ENCODE peak calls at places on chromosomes 12 and 14, in nine cellular contexts. T is pancreas; Z is AG04450; L is transverse colon; J is CD4-positive, alpha-beta memory T cell; O is suprapubic skin; D is GM23338; V is CD4-positive, alpha-beta T cell; G is dorsolateral prefrontal cortex. X is an unnamed sample.

GRCh38 chr14:73764406-73764805 is 50.2 kb upstream of the PNMA1 start:
- DNase-seq in V (no peak), D (no peak), L (peak; percentile 46), J (no peak), G (no peak), T (no peak), O (no peak), Z (no peak), X (no peak)

GRCh38 chr14:37147310-37147875 is 25.0 kb downstream of the SLC25A21 start:
- DNase-seq in G (no peak), L (no peak), D (no peak), V (no peak), T (no peak), O (no peak), Z (no peak), J (no peak), X (no peak)

GRCh38 chr14:64569108-64570045 is 19.6 kb downstream of the PPP1R36 start:
- DNase-seq in D (peak; percentile 19), L (peak; percentile 26), Z (no peak), T (no peak), O (no peak), J (no peak), G (peak; percentile 65), V (no peak), X (peak; percentile 12)

GRCh38 chr14:68718033-68718725 is 74.7 kb downstream of the ZFP36L1 start:
- DNase-seq in L (no peak), T (peak; percentile 11), O (no peak), J (no peak), G (no peak), V (no peak), Z (no peak), D (peak; percentile 53), X (no peak)

GRCh38 chr12:56941299-56942017 is 7.2 kb upstream of the SDR9C7 start:
- DNase-seq in J (no peak), T (no peak), V (no peak), G (peak; percentile 59), D (no peak), Z (no peak), L (no peak), O (no peak), X (no peak)

GRCh38 chr14:64012720-64013119 is 159.9 kb downstream of the SYNE2 start:
- DNase-seq in G (no peak), D (no peak), V (no peak), T (no peak), O (no peak), Z (no peak), J (no peak), L (no peak), X (no peak)

GRCh38 chr14:34237098-34237497 is 224.9 kb downstream of the SPTSSA start:
- DNase-seq in L (no peak), D (no peak), V (no peak), J (no peak), O (no peak), Z (no peak), G (no peak), T (no peak), X (no peak)

GRCh38 chr12:6927999-6928702 is 392 bp downstream of the ATN1 start:
- DNase-seq in Z (no peak), G (no peak), J (no peak), O (no peak), L (no peak), V (no peak), T (no peak), D (peak; percentile 47), X (peak; percentile 34)

GRCh38 chr14:75648066-75648838 is 12.4 kb downstream of the ERG28 start:
- DNase-seq in J (no peak), L (no peak), G (no peak), O (no peak), T (peak; percentile 77), D (no peak), V (no peak), Z (peak; percentile 94), X (no peak)

GRCh38 chr14:22483863-22484593 is 105.0 kb downstream of the DAD1 start:
- DNase-seq in Z (no peak), L (no peak), J (no peak), V (no peak), T (no peak), O (no peak), D (no peak), G (no peak), X (no peak)

GRCh38 chr14:91872011-91872476 is 4.7 kb upstream of the TC2N start:
- DNase-seq in J (peak; percentile 25), V (peak; percentile 56), O (no peak), D (no peak), G (no peak), T (peak; percentile 79), Z (no peak), L (no peak), X (no peak)

GRCh38 chr12:17954788-17955187 is 135.2 kb downstream of the RERGL start:
- DNase-seq in T (no peak), J (no peak), V (no peak), O (no peak), D (peak; percentile 8), L (no peak), Z (no peak), G (no peak), X (no peak)

GRCh38 chr14:99626041-99626648 is 18.8 kb upstream of the HHIPL1 start:
- DNase-seq in G (no peak), O (no peak), L (no peak), J (no peak), D (no peak), V (no peak), T (no peak), Z (no peak), X (no peak)

GRCh38 chr12:102369876-102370275 is 110.5 kb downstream of the IGF1 start:
- DNase-seq in D (no peak), J (no peak), Z (no peak), T (no peak), O (no peak), V (no peak), G (no peak), L (no peak), X (no peak)

GRCh38 chr14:23647619-23648018 is 11.5 kb downstream of the DHRS2 start:
- DNase-seq in V (no peak), G (no peak), D (no peak), Z (no peak), O (no peak), L (no peak), T (no peak), J (no peak), X (no peak)

GRCh38 chr14:94342334-94342934 is 19.3 kb upstream of the SERPINA6 start:
- DNase-seq in T (peak; percentile 78), L (peak; percentile 92), J (no peak), Z (peak; percentile 99), D (no peak), O (peak; percentile 90), G (peak; percentile 71), V (no peak), X (no peak)

GRCh38 chr14:106802413-106803364 is 1276.3 kb downstream of the TMEM121 start:
- DNase-seq in T (no peak), Z (no peak), L (peak; percentile 52), V (no peak), G (no peak), J (no peak), D (no peak), O (no peak), X (no peak)

GRCh38 chr12:38155526-38156496 is 160.8 kb upstream of the ALG10B start:
- DNase-seq in L (no peak), Z (no peak), J (no peak), D (no peak), G (no peak), O (no peak), T (peak; percentile 13), V (no peak), X (no peak)

GRCh38 chr12:108310489-108310888 is 28.6 kb downstream of the CMKLR1 start:
- DNase-seq in L (no peak), D (peak; percentile 23), G (no peak), V (no peak), Z (no peak), O (no peak), J (no peak), T (no peak), X (no peak)
- H3K27ac ChIP-seq in L (no peak overlapping the region), D (no peak overlapping the region), G (peak overlapping the region; percentile 70), V (no peak overlapping the region), Z (no peak overlapping the region), O (no peak overlapping the region), J (no peak overlapping the region), T (no peak overlapping the region), X (no peak overlapping the region)

DNA sequence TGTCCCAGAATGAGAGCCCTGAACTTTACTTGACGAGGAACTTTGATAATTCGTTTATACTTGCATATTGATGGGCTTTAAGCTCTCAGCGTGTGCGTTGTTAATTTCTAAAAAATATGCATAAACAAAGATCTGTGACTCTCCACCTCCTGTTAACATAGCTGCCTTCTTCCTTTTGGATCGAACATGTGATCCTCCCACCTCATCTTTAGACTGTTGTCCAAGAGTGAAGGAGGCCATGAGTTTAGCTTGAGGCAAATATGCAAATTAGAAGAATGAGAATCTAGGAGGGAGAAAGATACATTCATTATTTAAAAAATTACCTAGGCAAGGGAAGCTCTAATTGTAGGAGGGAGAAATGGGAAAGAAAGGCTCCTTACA is 617 bp downstream of the TTC8 start:
- DNase-seq in L (no peak), J (no peak), Z (no peak), V (no peak), D (no peak), G (no peak), T (no peak), O (no peak), X (no peak)
- H3K27ac ChIP-seq in L (peak overlapping the region; percentile 86), J (peak overlapping the region; percentile 66), Z (peak overlapping the region; percentile 80), V (no peak overlapping the region), D (no peak overlapping the region), G (peak overlapping the region; percentile 91), T (peak overlapping the region; percentile 96), O (peak overlapping the region; percentile 88), X (peak overlapping the region; percentile 67)

GRCh38 chr12:124085419-124085818 is 112.4 kb downstream of the ZNF664 start:
- DNase-seq in G (no peak), O (peak; percentile 50), Z (no peak), D (no peak), T (no peak), J (no peak), L (no peak), V (no peak), X (no peak)
- H3K27ac ChIP-seq in G (no peak overlapping the region), O (no peak overlapping the region), Z (no peak overlapping the region), D (no peak overlapping the region), T (no peak overlapping the region), J (no peak overlapping the region), L (no peak overlapping the region), V (no peak overlapping the region), X (no peak overlapping the region)

GRCh38 chr12:14998941-14999340 is 26.1 kb downstream of the PDE6H start:
- DNase-seq in D (no peak), V (no peak), G (no peak), T (no peak), Z (no peak), O (no peak), J (no peak), L (no peak), X (no peak)
- H3K27ac ChIP-seq in D (no peak overlapping the region), V (no peak overlapping the region), G (no peak overlapping the region), T (no peak overlapping the region), Z (no peak overlapping the region), O (no peak overlapping the region), J (no peak overlapping the region), L (peak overlapping the region; percentile 56), X (no peak overlapping the region)

X was measured in substantia nigra.